ENCODE peak calls at places on chromosomes 5 and 9, in eight cellular contexts. O is cardiac fibroblast, G is coronary artery, K is prostate gland, Q is GM23338, L is A549, I is spleen, D is adrenal gland. M is an unnamed sample.

GRCh38 chr5:139877129-139877597 is 81.6 kb downstream of the PSD2 start:
- DNase-seq in Q (peak), O (no peak), G (no peak), L (no peak), D (no peak), K (no peak), I (no peak), M (no peak)

GRCh38 chr5:76602094-76602726 is 21.0 kb downstream of the F2RL2 start:
- DNase-seq in O (peak), D (no peak), L (peak), Q (no peak), K (no peak), G (no peak), I (no peak), M (no peak)

GRCh38 chr5:117414926-117415325 is 840.3 kb upstream of the SEMA6A start:
- DNase-seq in I (no peak), D (no peak), O (peak), L (no peak), G (no peak), Q (no peak), K (no peak), M (no peak)

GRCh38 chr5:151104795-151105194 is 24.0 kb upstream of the TNIP1 start:
- DNase-seq in Q (no peak), O (peak), D (peak), I (peak), K (no peak), L (no peak), G (no peak), M (no peak)

GRCh38 chr9:92619601-92620300 is 50.2 kb downstream of the IPPK start:
- DNase-seq in L (no peak), D (peak), O (no peak), K (no peak), I (no peak), G (peak), Q (no peak), M (no peak)

GRCh38 chr9:88197781-88198345 is 59.6 kb upstream of the SPATA31C2 start:
- DNase-seq in Q (no peak), G (no peak), O (peak), L (peak), D (no peak), I (no peak), K (no peak), M (no peak)

GRCh38 chr9:77177894-77178794 is 810 bp downstream of the VPS13A start:
- DNase-seq in L (peak), D (peak), I (peak), Q (peak), O (peak), G (peak), K (peak), M (peak)

GRCh38 chr9:98521141-98521540 is 187.6 kb downstream of the GABBR2 start:
- DNase-seq in Q (no peak), D (peak), G (no peak), K (no peak), O (peak), L (no peak), I (no peak), M (no peak)

DNA sequence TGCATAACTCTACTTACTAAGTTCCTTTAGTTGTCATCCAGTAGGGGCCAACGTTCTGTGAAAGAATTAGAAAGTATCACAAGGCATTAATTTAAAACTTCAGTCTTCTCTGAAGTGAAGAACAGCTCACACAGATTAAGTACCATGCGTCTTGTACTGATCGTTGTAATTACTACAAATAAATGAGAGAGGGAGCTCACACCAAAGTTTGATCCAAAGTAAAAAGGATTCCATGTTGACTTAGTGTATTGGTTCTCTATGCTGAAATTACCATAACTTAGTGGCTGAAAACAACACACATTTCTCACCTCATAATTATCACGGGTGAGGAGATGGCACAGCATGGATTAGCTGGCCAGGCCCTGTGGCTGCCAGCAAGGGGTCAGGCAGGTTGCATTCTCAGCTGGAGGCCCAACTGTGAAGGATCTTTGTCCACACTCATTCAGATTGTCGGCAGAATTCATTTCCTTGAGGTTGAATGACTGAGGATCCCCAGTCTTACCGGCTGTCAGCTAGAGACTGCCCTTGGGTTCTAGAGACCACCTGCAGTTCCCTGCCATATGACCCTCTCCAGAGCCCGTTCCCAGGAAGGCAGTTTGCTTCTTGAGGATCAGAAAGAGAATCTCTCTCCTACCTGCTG is 169.1 kb downstream of the YTHDC2 start:
- DNase-seq in Q (peak), I (no peak), O (peak), L (peak), D (no peak), K (no peak), G (no peak), M (no peak)
- TF ChIP-seq CTCF in Q (peak), I (no peak), O (no peak), L (no peak), D (no peak), K (no peak), G (no peak), M (no peak)

GRCh38 chr5:23461576-23461975 is 45.8 kb upstream of the PRDM9 start:
- DNase-seq in D (no peak), L (no peak), I (no peak), G (no peak), O (no peak), K (no peak), Q (no peak), M (no peak)

GRCh38 chr5:23459214-23459613 is 48.2 kb upstream of the PRDM9 start:
- DNase-seq in K (no peak), D (no peak), O (no peak), L (no peak), Q (no peak), G (no peak), I (no peak), M (no peak)

DNA sequence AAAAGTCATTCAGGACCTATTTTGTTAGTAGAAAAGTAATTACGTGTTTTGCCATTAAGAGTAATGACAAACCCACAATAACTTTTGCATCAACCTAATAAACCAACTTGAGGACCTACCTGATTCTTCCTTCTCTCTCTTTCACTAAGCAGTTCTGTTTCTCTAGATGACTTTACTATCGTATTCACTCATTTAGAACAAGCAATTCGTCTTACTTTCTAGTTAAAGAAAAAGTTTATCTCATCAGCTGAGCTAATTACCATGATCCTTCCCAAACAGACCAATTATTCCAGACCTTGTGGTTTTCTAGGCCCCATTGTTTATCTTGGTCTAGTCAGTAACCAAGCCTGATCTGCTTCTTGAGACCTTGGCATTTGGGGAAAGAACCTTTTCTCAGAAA is 49.6 kb upstream of the PRDM9 start:
- DNase-seq in O (no peak), Q (no peak), K (no peak), I (no peak), D (no peak), L (no peak), G (no peak), M (no peak)
- H3K4me3 ChIP-seq in O (no peak), Q (no peak), K (no peak), I (no peak), D (no peak), L (no peak), G (no peak), M (no peak)

GRCh38 chr5:74209566-74209965 is 431.0 kb downstream of the ENC1 start:
- DNase-seq in D (no peak), O (no peak), K (no peak), G (no peak), Q (no peak), L (no peak), I (no peak), M (no peak)

GRCh38 chr5:74206571-74207550 is 433.7 kb downstream of the ENC1 start:
- DNase-seq in L (no peak), O (peak), I (no peak), K (peak), G (no peak), D (peak), Q (peak), M (no peak)

GRCh38 chr5:74216012-74216411 is 424.5 kb downstream of the ENC1 start:
- DNase-seq in L (no peak), G (no peak), Q (no peak), I (no peak), K (no peak), O (no peak), D (no peak), M (no peak)

DNA sequence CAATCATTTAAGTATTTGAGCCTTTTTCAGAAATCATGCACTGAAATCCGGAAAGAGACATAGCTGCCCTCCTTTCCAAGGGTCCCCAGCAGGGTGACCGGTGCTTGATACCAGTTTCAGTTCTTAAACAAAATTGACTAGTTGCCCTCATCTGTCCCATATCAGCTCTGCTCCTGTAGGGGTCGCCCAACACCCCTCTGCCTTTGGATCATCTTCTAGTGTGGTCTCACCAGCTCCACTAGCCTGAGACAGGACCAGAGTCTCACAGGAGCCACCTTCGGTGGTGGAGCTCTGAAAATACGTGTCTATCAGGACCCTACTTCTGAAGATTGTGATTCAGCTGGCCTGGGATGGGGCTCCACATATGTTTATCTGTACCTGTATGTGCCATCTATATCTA is 428.2 kb downstream of the ENC1 start:
- DNase-seq in G (no peak), I (no peak), Q (peak), K (no peak), L (peak), D (no peak), O (peak), M (peak)
- TF ChIP-seq CTCF in G (no peak), I (no peak), Q (peak), K (no peak), L (peak), D (no peak), O (peak), M (peak)

DNA sequence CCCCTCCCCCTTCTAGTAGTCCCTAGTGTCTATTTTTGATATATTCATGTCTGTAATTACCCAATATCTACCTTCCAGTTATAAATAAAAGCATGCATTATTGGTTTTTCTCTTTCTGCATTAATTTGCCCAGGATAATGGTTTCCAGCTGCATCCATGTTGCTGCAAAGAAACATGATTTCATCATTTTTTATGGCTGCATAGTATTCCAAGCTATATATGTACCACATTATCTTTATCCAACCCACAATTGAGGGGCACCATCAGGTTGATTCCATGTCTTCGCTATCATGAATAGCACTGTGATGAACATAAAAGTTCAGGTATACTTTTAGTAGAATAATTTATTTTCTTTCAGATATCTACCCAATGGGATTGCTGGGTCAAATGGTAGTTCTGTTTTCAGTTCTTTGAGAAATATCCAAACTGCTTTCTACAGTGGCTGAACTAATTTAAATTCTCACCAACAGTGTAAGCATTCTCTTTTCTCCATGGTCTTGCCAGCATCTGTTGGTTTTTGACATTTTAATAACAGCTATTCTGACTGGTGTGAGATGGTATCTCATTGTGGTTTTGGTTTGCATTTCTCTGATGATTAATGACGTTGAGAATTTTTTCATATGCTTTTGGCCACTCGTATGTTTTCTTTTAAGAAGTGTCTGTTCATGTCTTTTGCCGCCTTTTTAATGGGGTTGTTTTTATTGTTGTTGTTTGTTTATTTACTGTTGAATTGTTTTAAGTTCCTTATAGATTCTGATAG is 746.1 kb upstream of the MEF2C start:
- DNase-seq in Q (no peak), D (no peak), O (no peak), I (no peak), G (no peak), L (no peak), K (no peak), M (no peak)
- H3K4me3 ChIP-seq in Q (no peak), D (no peak), O (no peak), I (no peak), G (no peak), L (no peak), K (no peak), M (no peak)

DNA sequence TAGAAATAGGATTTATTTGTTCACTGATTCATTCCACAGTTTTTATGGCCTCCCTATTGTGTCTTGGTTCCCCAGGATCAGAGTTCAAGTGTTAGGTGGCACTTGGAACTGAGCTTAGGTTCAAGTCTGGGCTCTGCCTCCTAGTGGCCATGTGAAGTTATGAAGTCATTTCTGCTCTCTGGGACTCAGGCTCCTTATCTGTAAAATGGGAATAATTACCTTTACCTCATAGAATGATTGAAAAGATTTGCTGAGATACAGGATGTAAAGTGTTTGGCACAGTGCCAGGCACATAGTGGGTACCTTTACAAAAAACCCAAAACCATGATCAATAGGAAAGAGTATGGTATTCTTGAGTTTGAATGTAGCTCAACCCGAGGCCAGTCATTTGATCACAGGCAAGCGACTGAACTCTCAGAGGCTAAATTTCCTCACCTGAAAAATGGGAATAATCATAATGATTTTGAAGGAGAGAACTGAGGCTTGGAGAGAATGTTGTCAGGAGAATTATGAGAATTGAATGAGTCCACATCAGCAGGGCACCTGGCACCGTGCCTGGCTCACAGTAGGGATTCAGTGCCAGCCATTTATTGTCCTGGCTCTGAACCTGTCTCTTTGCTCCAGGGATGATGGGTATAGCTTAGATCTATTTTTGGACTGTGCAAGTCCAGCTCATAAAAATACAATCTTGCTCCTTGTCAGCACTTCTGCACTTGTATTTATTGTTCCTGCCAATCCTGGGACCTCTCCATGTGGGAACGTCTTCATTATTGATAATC is 10.7 kb downstream of the NSG2 start:
- DNase-seq in L (no peak), K (no peak), D (no peak), Q (peak), G (no peak), I (no peak), O (no peak), M (peak)
- TF ChIP-seq CTCF in L (no peak), K (no peak), D (no peak), Q (peak), G (no peak), I (no peak), O (no peak), M (no peak)

GRCh38 chr5:72467987-72468386 is 39.2 kb downstream of the ZNF366 start:
- DNase-seq in I (no peak), D (peak), O (peak), G (no peak), L (no peak), K (no peak), Q (no peak), M (no peak)

GRCh38 chr5:72467421-72467820 is 39.8 kb downstream of the ZNF366 start:
- DNase-seq in Q (no peak), G (no peak), O (peak), L (no peak), K (no peak), D (no peak), I (no peak), M (no peak)

GRCh38 chr5:72465068-72465467 is 42.1 kb downstream of the ZNF366 start:
- DNase-seq in L (no peak), K (no peak), O (no peak), Q (no peak), G (no peak), I (no peak), D (no peak), M (peak)

GRCh38 chr5:72464071-72464470 is 43.1 kb downstream of the ZNF366 start:
- DNase-seq in G (no peak), Q (no peak), O (peak), L (no peak), D (no peak), K (no peak), I (no peak), M (no peak)

DNA sequence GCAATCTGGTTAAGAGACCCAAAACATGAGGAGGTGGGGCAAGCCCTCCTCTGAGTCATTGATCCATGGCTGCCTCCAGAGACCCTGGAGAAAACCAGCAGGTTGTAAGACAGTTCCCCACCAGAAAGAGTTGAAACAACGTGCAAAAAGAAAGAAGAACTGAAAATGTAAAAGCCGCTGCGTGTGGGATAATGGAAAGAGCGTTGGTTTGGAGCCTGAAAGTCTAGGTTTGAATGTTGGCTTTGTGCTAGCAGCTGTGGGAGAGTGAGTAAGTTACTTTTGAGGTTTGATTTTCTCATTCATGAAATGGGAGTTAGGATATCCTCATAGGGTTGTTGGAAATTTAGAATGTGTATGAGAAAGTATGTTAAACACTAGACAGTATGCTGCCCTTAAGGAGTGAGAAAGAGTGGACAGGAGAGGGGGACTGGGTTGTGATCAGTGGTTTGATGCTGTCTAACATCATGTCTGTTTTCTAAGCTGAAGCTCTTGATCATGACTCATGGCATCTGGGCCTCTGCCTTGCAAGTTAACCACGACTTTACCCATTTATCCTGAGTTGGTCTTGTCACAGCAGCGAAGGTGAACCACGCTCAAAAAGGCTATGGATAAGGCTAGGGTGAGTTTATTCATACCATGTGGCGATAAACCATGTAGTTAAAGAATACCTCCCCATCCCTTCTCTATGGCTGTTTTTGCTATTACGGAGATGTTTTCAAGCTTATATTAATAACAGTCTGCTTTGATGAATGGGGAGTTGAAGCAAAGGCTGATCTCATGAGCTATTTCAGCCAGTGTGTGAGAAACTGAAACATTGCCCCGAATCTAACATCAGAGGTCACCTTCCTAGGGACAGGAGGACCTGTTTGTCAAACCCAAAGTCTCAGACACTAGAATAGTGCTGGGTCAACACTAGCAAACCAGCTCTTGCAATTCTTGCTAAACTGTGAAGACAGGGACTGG is 41.3 kb downstream of the ZNF366 start:
- DNase-seq in L (no peak), K (no peak), D (no peak), I (no peak), Q (no peak), G (no peak), O (no peak), M (peak)
- H3K4me3 ChIP-seq in L (no peak), K (no peak), D (no peak), I (no peak), Q (no peak), G (no peak), O (no peak), M (peak)

GRCh38 chr9:103078581-103078980 is 83.4 kb downstream of the CYLC2 start:
- DNase-seq in L (no peak), K (no peak), O (no peak), Q (no peak), G (no peak), I (no peak), D (no peak), M (no peak)
- TF ChIP-seq CTCF in L (no peak), K (no peak), O (no peak), Q (no peak), G (no peak), I (no peak), D (no peak), M (no peak)